ENCODE peak calls at places on chromosomes 6 and 20, in seven cellular contexts. I is vagina, Q is GM06990, M is AG10803, G is fibroblast of the aortic adventitia, P is GM12865, A is Peyer's patch. K is an unnamed sample.
A peak's percentile ranks its signal among the peaks of the same experiment; 100 is the strongest.

GRCh38 chr6:138529510-138529909 is 30.2 kb upstream of the NHSL1 start:
- DNase-seq in I (no peak), Q (no peak), M (no peak), G (no peak), P (no peak), A (no peak), K (no peak)

GRCh38 chr20:47597090-47597489 is 95.4 kb downstream of the NCOA3 start:
- DNase-seq in I (no peak), Q (no peak), M (no peak), G (no peak), P (no peak), A (no peak), K (no peak)

GRCh38 chr6:135221042-135221441 is 39.9 kb downstream of the MYB start:
- DNase-seq in I (no peak), Q (no peak), M (no peak), G (no peak), P (no peak), A (no peak), K (no peak)

GRCh38 chr6:2244261-2245102 is 923 bp downstream of the GMDS start:
- DNase-seq in I (no peak), Q (no peak), M (no peak), G (no peak), P (peak; percentile 41), A (peak; percentile 64), K (no peak)

GRCh38 chr6:150403458-150404245 is 34.8 kb downstream of the IYD start:
- DNase-seq in I (no peak), Q (no peak), M (peak; percentile 74), G (peak; percentile 96), P (no peak), A (no peak), K (peak; percentile 100)

GRCh38 chr6:100730581-100730980 is 150.5 kb downstream of the ASCC3 start:
- DNase-seq in I (no peak), Q (no peak), M (no peak), G (no peak), P (no peak), A (no peak), K (no peak)

GRCh38 chr20:10475225-10475624 is 40.1 kb downstream of the SLX4IP start:
- DNase-seq in I (no peak), Q (no peak), M (no peak), G (no peak), P (no peak), A (no peak), K (no peak)

GRCh38 chr20:51412991-51413471 is 129.5 kb downstream of the NFATC2 start:
- DNase-seq in I (no peak), Q (no peak), M (peak; percentile 51), G (no peak), P (no peak), A (no peak), K (no peak)

GRCh38 chr20:5448449-5449118 is 131.8 kb upstream of the PROKR2 start:
- DNase-seq in I (no peak), Q (no peak), M (peak; percentile 27), G (peak; percentile 49), P (peak; percentile 59), A (peak; percentile 84), K (peak; percentile 5)

GRCh38 chr6:30816791-30817739 is 67.3 kb upstream of the DDR1 start:
- DNase-seq in I (no peak), Q (peak; percentile 44), M (no peak), G (no peak), P (peak; percentile 81), A (no peak), K (no peak)

DNA sequence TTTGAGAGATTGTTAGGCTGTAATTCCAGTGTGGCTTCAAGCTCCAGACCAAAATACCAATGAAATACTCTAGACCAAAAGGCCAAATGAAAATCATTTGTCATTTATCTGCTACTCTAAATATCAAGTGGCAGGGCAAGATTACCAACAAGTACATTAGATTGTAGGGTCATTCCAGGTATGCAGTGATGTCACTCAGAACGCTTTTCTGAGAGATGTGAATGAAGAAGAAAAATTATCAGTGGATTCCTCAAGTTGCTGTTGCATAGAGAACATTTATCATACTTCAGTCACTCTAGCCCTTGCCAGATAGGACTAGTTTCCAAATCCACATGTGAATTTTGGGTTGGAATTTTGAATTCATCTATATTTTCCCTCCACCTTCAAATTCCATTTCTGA is 65.0 kb downstream of the ZFAND3 start:
- DNase-seq in I (no peak), Q (no peak), M (no peak), G (no peak), P (no peak), A (no peak), K (no peak)
- TF ChIP-seq CTCF in I (no peak), Q (no peak), M (no peak), G (no peak), P (no peak), A (no peak), K (no peak)

GRCh38 chr6:116102856-116103255 is 2.2 kb downstream of the NT5DC1 start:
- DNase-seq in I (no peak), Q (no peak), M (no peak), G (no peak), P (peak; percentile 48), A (no peak), K (no peak)

GRCh38 chr6:116101790-116102189 is 1.1 kb downstream of the NT5DC1 start:
- DNase-seq in I (no peak), Q (no peak), M (no peak), G (no peak), P (peak; percentile 26), A (no peak), K (no peak)

GRCh38 chr6:116108836-116109235 is 8.2 kb downstream of the NT5DC1 start:
- DNase-seq in I (no peak), Q (no peak), M (no peak), G (no peak), P (no peak), A (no peak), K (no peak)

GRCh38 chr6:116105247-116105646 is 4.6 kb downstream of the NT5DC1 start:
- DNase-seq in I (no peak), Q (no peak), M (no peak), G (no peak), P (no peak), A (no peak), K (no peak)

GRCh38 chr6:116106146-116106545 is 5.5 kb downstream of the NT5DC1 start:
- DNase-seq in I (no peak), Q (no peak), M (no peak), G (peak; percentile 86), P (no peak), A (no peak), K (peak; percentile 24)
- H3K4me3 ChIP-seq in I (no peak overlapping the region), Q (no peak overlapping the region), M (no peak overlapping the region), G (no peak overlapping the region), P (peak overlapping the region; percentile 29), A (no peak overlapping the region), K (no peak overlapping the region)

GRCh38 chr6:102085257-102085656 is 691.7 kb downstream of the GRIK2 start:
- DNase-seq in I (no peak), Q (no peak), M (no peak), G (no peak), P (no peak), A (no peak), K (no peak)
- TF ChIP-seq CTCF in I (no peak), Q (no peak), M (no peak), G (no peak), P (no peak), A (no peak), K (no peak)

GRCh38 chr6:43990627-43991619 is 136.3 kb downstream of the MRPL14 start:
- DNase-seq in I (no peak), Q (no peak), M (peak; percentile 45), G (peak; percentile 82), P (no peak), A (no peak), K (no peak)
- H3K4me3 ChIP-seq in I (no peak overlapping the region), Q (no peak overlapping the region), M (no peak overlapping the region), G (no peak overlapping the region), P (no peak overlapping the region), A (no peak overlapping the region), K (no peak overlapping the region)

GRCh38 chr6:83062225-83062624 is 3.4 kb downstream of the UBE3D start:
- DNase-seq in I (no peak), Q (no peak), M (peak; percentile 65), G (no peak), P (no peak), A (no peak), K (no peak)

GRCh38 chr6:83055366-83055964 is 10.2 kb downstream of the UBE3D start:
- DNase-seq in I (no peak), Q (no peak), M (peak; percentile 52), G (peak; percentile 70), P (peak; percentile 47), A (peak; percentile 60), K (no peak)

GRCh38 chr6:83053678-83054077 is 12.0 kb downstream of the UBE3D start:
- DNase-seq in I (no peak), Q (no peak), M (no peak), G (no peak), P (no peak), A (no peak), K (no peak)

GRCh38 chr6:83057705-83058321 is 7.8 kb downstream of the UBE3D start:
- DNase-seq in I (no peak), Q (no peak), M (peak; percentile 57), G (peak; percentile 64), P (peak; percentile 66), A (peak; percentile 64), K (no peak)
- TF ChIP-seq CTCF in I (no peak), Q (peak; percentile 87), M (peak; percentile 96), G (peak; percentile 89), P (peak; percentile 65), A (peak; percentile 53), K (peak; percentile 93)

GRCh38 chr6:166938704-166939103 is 17.6 kb downstream of the RNASET2 start:
- DNase-seq in I (no peak), Q (no peak), M (no peak), G (no peak), P (no peak), A (no peak), K (no peak)
- H3K4me3 ChIP-seq in I (no peak overlapping the region), Q (no peak overlapping the region), M (no peak overlapping the region), G (no peak overlapping the region), P (no peak overlapping the region), A (no peak overlapping the region), K (no peak overlapping the region)

DNA sequence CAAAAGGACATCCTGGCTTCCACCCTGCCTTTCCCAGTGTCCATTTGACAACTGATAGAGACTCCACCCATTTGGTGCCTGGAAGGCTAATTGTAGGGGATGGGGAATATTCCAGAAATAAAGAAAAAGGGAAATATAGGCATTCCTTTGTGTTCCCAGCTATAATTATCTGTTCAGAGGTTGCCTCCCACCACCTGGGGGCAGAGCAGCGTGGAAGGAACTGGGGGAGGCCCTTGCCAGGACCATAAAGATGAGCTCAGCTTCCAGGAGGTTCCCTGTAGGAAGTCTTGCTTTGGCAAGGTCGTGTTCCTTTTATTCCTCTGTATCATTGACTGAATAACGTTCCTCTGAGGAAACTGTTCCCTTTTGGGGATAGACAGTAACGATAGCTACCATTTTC is 214.7 kb downstream of the TFAP2C start:
- DNase-seq in I (no peak), Q (no peak), M (no peak), G (no peak), P (no peak), A (no peak), K (no peak)
- TF ChIP-seq CTCF in I (no peak), Q (no peak), M (no peak), G (no peak), P (no peak), A (no peak), K (no peak)